ENCODE peak calls at places on chromosomes 2 and 18, in ten cellular contexts. N is MCF 10A; Z is smooth muscle cell of the brain vasculature; E is amygdala; G is mesothelial cell of epicardium; W is RPMI8226; H is RKO; K is GM20000; D is effector memory CD4-positive, alpha-beta T cell; X is cardiac muscle cell. F is an unnamed sample.
A peak's percentile ranks its signal among the peaks of the same experiment; 100 is the strongest.

GRCh38 chr2:26740890-26741302 is 23.2 kb upstream of the SLC35F6 start:
- DNase-seq in D (no peak), X (peak; percentile 47), N (no peak), W (peak; percentile 64), H (no peak), G (no peak), E (no peak), Z (no peak), K (no peak), F (no peak)

GRCh38 chr18:67778016-67778415 is 261.5 kb upstream of the DSEL start:
- DNase-seq in X (no peak), E (no peak), K (no peak), H (no peak), D (no peak), G (no peak), Z (no peak), N (no peak), W (no peak), F (no peak)

GRCh38 chr2:98569197-98569793 is 39.0 kb downstream of the COA5 start:
- DNase-seq in D (peak; percentile 41), N (peak; percentile 55), Z (no peak), W (peak; percentile 52), K (peak; percentile 79), X (peak; percentile 24), E (no peak), H (no peak), G (peak; percentile 41), F (no peak)

GRCh38 chr2:239337877-239338484 is 62.8 kb downstream of the HDAC4 start:
- DNase-seq in G (no peak), W (no peak), X (no peak), N (no peak), K (no peak), E (no peak), H (no peak), D (no peak), Z (no peak), F (no peak)

GRCh38 chr2:15546297-15547098 is 14.6 kb downstream of the NBAS start:
- DNase-seq in K (no peak), H (no peak), X (no peak), D (no peak), N (no peak), W (no peak), E (no peak), G (no peak), Z (no peak), F (no peak)

GRCh38 chr18:33556846-33557245 is 21.2 kb upstream of the ASXL3 start:
- DNase-seq in N (no peak), D (no peak), E (no peak), W (no peak), G (no peak), Z (no peak), X (no peak), K (no peak), H (no peak), F (no peak)

GRCh38 chr2:189763908-189764661 is 1.5 kb upstream of the OSGEPL1 start:
- DNase-seq in E (no peak), G (no peak), Z (no peak), N (no peak), X (peak; percentile 15), W (no peak), D (no peak), K (no peak), H (peak; percentile 61), F (no peak)

GRCh38 chr2:158457092-158457825 is 507 bp downstream of the PKP4 start:
- DNase-seq in D (peak; percentile 36), K (peak; percentile 70), H (peak; percentile 60), E (peak; percentile 27), W (peak; percentile 75), N (peak; percentile 65), X (peak; percentile 74), Z (no peak), G (peak; percentile 39), F (no peak)

GRCh38 chr2:45224996-45225380 is 215.7 kb upstream of the SIX2 start:
- DNase-seq in W (no peak), D (no peak), H (no peak), X (no peak), E (no peak), Z (no peak), N (no peak), G (no peak), K (no peak), F (no peak)

GRCh38 chr2:46689993-46690392 is 210.6 kb downstream of the TMEM247 start:
- DNase-seq in H (no peak), D (no peak), E (no peak), X (peak; percentile 41), K (no peak), Z (no peak), G (no peak), W (no peak), N (no peak), F (no peak)

GRCh38 chr2:120177011-120177621 is 46.1 kb downstream of the TMEM185B start:
- DNase-seq in H (no peak), D (peak; percentile 67), X (no peak), E (no peak), K (peak; percentile 78), W (peak; percentile 76), N (peak; percentile 40), G (no peak), Z (no peak), F (no peak)

GRCh38 chr2:18750662-18751554 is 161.5 kb upstream of the NT5C1B start:
- DNase-seq in D (no peak), W (no peak), Z (no peak), H (no peak), K (no peak), N (peak; percentile 1), X (peak; percentile 70), G (no peak), E (no peak), F (no peak)

GRCh38 chr18:11175266-11175947 is 26.0 kb upstream of the PIEZO2 start:
- DNase-seq in N (no peak), D (no peak), G (no peak), X (peak; percentile 38), Z (no peak), E (no peak), K (no peak), H (no peak), W (no peak), F (no peak)

GRCh38 chr2:234203135-234203984 is 152.9 kb downstream of the SPP2 start:
- DNase-seq in K (no peak), E (no peak), H (peak; percentile 96), N (peak; percentile 96), G (no peak), D (no peak), X (peak; percentile 94), Z (peak; percentile 77), W (no peak), F (no peak)

GRCh38 chr18:63775166-63775730 is at the start of gene SERPINB7:
- DNase-seq in N (peak; percentile 80), W (no peak), G (no peak), D (no peak), X (no peak), E (no peak), K (no peak), Z (no peak), H (peak; percentile 25), F (no peak)

GRCh38 chr2:1011018-1011405 is 60.4 kb downstream of the SNTG2 start:
- DNase-seq in E (no peak), W (no peak), H (no peak), X (no peak), N (no peak), K (no peak), D (no peak), G (no peak), Z (no peak), F (no peak)

GRCh38 chr2:24708537-24709152 is 84.5 kb downstream of the PTRHD1 start:
- DNase-seq in X (peak; percentile 53), H (peak; percentile 44), N (peak; percentile 31), W (no peak), Z (no peak), K (no peak), G (no peak), D (no peak), E (no peak), F (no peak)

GRCh38 chr2:60350791-60351190 is 202.7 kb downstream of the BCL11A start:
- DNase-seq in X (no peak), Z (no peak), D (no peak), N (no peak), W (peak; percentile 47), K (no peak), H (no peak), E (no peak), G (no peak), F (no peak)

GRCh38 chr2:195017890-195018289 is 639.1 kb upstream of the SLC39A10 start:
- DNase-seq in E (no peak), W (no peak), K (no peak), Z (no peak), D (no peak), H (no peak), N (no peak), G (no peak), X (no peak), F (no peak)

GRCh38 chr2:109172556-109173105 is 43.6 kb downstream of the SH3RF3 start:
- DNase-seq in K (no peak), Z (no peak), E (no peak), W (no peak), H (no peak), G (no peak), X (no peak), N (no peak), D (no peak), F (no peak)

GRCh38 chr2:71591044-71591443 is 137.7 kb downstream of the DYSF start:
- DNase-seq in X (no peak), N (no peak), Z (no peak), G (no peak), W (no peak), D (no peak), H (no peak), K (no peak), E (no peak), F (no peak)

GRCh38 chr2:53543083-53543482 is 224.5 kb upstream of the CHAC2 start:
- DNase-seq in D (no peak), W (no peak), E (no peak), Z (no peak), G (no peak), K (no peak), X (no peak), H (no peak), N (no peak), F (no peak)

GRCh38 chr2:161306919-161307318 is 1.3 kb upstream of the PSMD14 start:
- DNase-seq in X (no peak), G (no peak), N (no peak), Z (no peak), W (no peak), H (no peak), E (no peak), D (no peak), K (no peak), F (no peak)

GRCh38 chr2:231966886-231967285 is 5.4 kb downstream of the DIS3L2 start:
- DNase-seq in W (no peak), Z (no peak), G (no peak), H (no peak), E (no peak), D (no peak), N (no peak), K (no peak), X (no peak), F (no peak)

GRCh38 chr2:20144861-20145260 is 80.1 kb downstream of the SDC1 start:
- DNase-seq in K (no peak), D (no peak), N (no peak), E (no peak), G (no peak), X (no peak), W (peak; percentile 82), Z (no peak), H (no peak), F (no peak)

GRCh38 chr2:21258082-21258481 is 134.3 kb downstream of the TDRD15 start:
- DNase-seq in K (no peak), N (no peak), H (no peak), G (no peak), E (no peak), W (no peak), X (no peak), Z (no peak), D (no peak), F (no peak)

GRCh38 chr2:206158563-206159345 is 490 bp downstream of the NDUFS1 start:
- DNase-seq in W (no peak), K (no peak), N (no peak), E (no peak), Z (no peak), X (peak; percentile 42), G (no peak), H (peak; percentile 63), D (no peak), F (no peak)

GRCh38 chr2:26013668-26014067 is 20.2 kb upstream of the RAB10 start:
- DNase-seq in Z (no peak), E (no peak), K (no peak), N (no peak), W (no peak), H (no peak), G (no peak), D (no peak), X (no peak), F (no peak)

F was measured in SK-N-MC.